ENCODE peak calls at places on chromosomes 6 and 20, in four cellular contexts. One of them, this sample, is unnamed.
A peak's percentile ranks its signal among the peaks of the same experiment; 100 is the strongest.

GRCh38 chr6:52739627-52740026 is 23.6 kb downstream of the GSTA2 start:
- DNase-seq in lung: no peak
- DNase-seq in transverse colon: no peak
- DNase-seq in kidney: no peak
- DNase-seq in this sample: no peak

GRCh38 chr6:116406678-116407345 is 36.1 kb downstream of the DSE start:
- DNase-seq in transverse colon: no peak
- DNase-seq in kidney: no peak
- DNase-seq in lung: no peak
- DNase-seq in this sample: no peak

GRCh38 chr6:112502348-112503130 is 155.4 kb downstream of the RFPL4B start:
- DNase-seq in kidney: no peak
- DNase-seq in transverse colon: no peak
- DNase-seq in lung: no peak
- DNase-seq in this sample: no peak

GRCh38 chr20:9493818-9494217 is 20.6 kb upstream of the LAMP5 start:
- DNase-seq in lung: no peak
- DNase-seq in transverse colon: no peak
- DNase-seq in kidney: no peak
- DNase-seq in this sample: no peak

GRCh38 chr6:81614292-81614691 is 138.2 kb downstream of the TENT5A start:
- DNase-seq in transverse colon: peak; percentile 26
- DNase-seq in kidney: no peak
- DNase-seq in lung: no peak
- DNase-seq in this sample: peak; percentile 64

GRCh38 chr20:34209111-34209510 is 32.1 kb upstream of the ASIP start:
- DNase-seq in kidney: peak; percentile 24
- DNase-seq in lung: no peak
- DNase-seq in transverse colon: no peak
- DNase-seq in this sample: no peak

GRCh38 chr6:1525364-1526038 is 84.2 kb upstream of the FOXC1 start:
- DNase-seq in transverse colon: no peak
- DNase-seq in lung: no peak
- DNase-seq in kidney: no peak
- DNase-seq in this sample: no peak

GRCh38 chr6:168062346-168063289 is 16.4 kb downstream of the FRMD1 start:
- DNase-seq in transverse colon: no peak
- DNase-seq in kidney: no peak
- DNase-seq in lung: no peak
- DNase-seq in this sample: no peak

GRCh38 chr6:101818056-101818455 is 424.5 kb downstream of the GRIK2 start:
- DNase-seq in transverse colon: no peak
- DNase-seq in lung: no peak
- DNase-seq in kidney: no peak
- DNase-seq in this sample: no peak

GRCh38 chr6:75268121-75268987 is 16.2 kb downstream of the TMEM30A start:
- DNase-seq in transverse colon: no peak
- DNase-seq in lung: no peak
- DNase-seq in kidney: no peak
- DNase-seq in this sample: no peak

GRCh38 chr20:46268131-46268611 is 40.1 kb downstream of the CDH22 start:
- DNase-seq in lung: no peak
- DNase-seq in kidney: no peak
- DNase-seq in transverse colon: no peak
- DNase-seq in this sample: no peak

GRCh38 chr20:13141541-13141940 is 79.5 kb upstream of the ISM1 start:
- DNase-seq in kidney: no peak
- DNase-seq in lung: no peak
- DNase-seq in transverse colon: no peak
- DNase-seq in this sample: no peak

GRCh38 chr6:113971786-113972185 is 838 bp upstream of the HDAC2 start:
- DNase-seq in lung: no peak
- DNase-seq in kidney: no peak
- DNase-seq in transverse colon: no peak
- DNase-seq in this sample: no peak

GRCh38 chr20:15703171-15703911 is 869.9 kb downstream of the KIF16B start:
- DNase-seq in kidney: no peak
- DNase-seq in transverse colon: no peak
- DNase-seq in lung: no peak
- DNase-seq in this sample: no peak

GRCh38 chr20:6178537-6178936 is 55.7 kb upstream of the FERMT1 start:
- DNase-seq in lung: no peak
- DNase-seq in transverse colon: no peak
- DNase-seq in kidney: no peak
- DNase-seq in this sample: peak; percentile 29

GRCh38 chr6:137297887-137298286 is 78.7 kb upstream of the IFNGR1 start:
- DNase-seq in transverse colon: peak; percentile 11
- DNase-seq in kidney: no peak
- DNase-seq in lung: no peak
- DNase-seq in this sample: no peak

GRCh38 chr6:127690588-127690987 is 113.6 kb downstream of the C6orf58 start:
- DNase-seq in transverse colon: no peak
- DNase-seq in kidney: no peak
- DNase-seq in lung: no peak
- DNase-seq in this sample: no peak

GRCh38 chr6:43943781-43944250 is 173.8 kb downstream of the VEGFA start:
- DNase-seq in transverse colon: no peak
- DNase-seq in lung: peak; percentile 56
- DNase-seq in kidney: no peak
- DNase-seq in this sample: no peak

GRCh38 chr20:25437153-25437581 is 29.7 kb downstream of the GINS1 start:
- DNase-seq in lung: no peak
- DNase-seq in kidney: no peak
- DNase-seq in transverse colon: no peak
- DNase-seq in this sample: no peak

GRCh38 chr20:10033905-10034304 is 882 bp upstream of the ANKEF1 start:
- DNase-seq in lung: no peak
- DNase-seq in kidney: no peak
- DNase-seq in transverse colon: no peak
- DNase-seq in this sample: no peak

GRCh38 chr6:5175635-5176034 is 85.1 kb downstream of the LYRM4 start:
- DNase-seq in kidney: no peak
- DNase-seq in lung: no peak
- DNase-seq in transverse colon: no peak
- DNase-seq in this sample: no peak

GRCh38 chr6:70270287-70271005 is 32.4 kb downstream of the COL9A1 start:
- DNase-seq in transverse colon: no peak
- DNase-seq in lung: no peak
- DNase-seq in kidney: no peak
- DNase-seq in this sample: no peak

GRCh38 chr20:59736366-59736765 is 132.0 kb downstream of the PHACTR3 start:
- DNase-seq in lung: no peak
- DNase-seq in kidney: no peak
- DNase-seq in transverse colon: no peak
- DNase-seq in this sample: no peak

GRCh38 chr20:40724566-40724965 is 35.5 kb upstream of the MAFB start:
- DNase-seq in transverse colon: no peak
- DNase-seq in kidney: no peak
- DNase-seq in lung: no peak
- DNase-seq in this sample: no peak

GRCh38 chr6:140360651-140361050 is 986.2 kb upstream of the CITED2 start:
- DNase-seq in kidney: no peak
- DNase-seq in transverse colon: no peak
- DNase-seq in lung: no peak
- DNase-seq in this sample: no peak

GRCh38 chr20:17647391-17648305 is 34.4 kb downstream of the RRBP1 start:
- DNase-seq in kidney: no peak
- DNase-seq in lung: no peak
- DNase-seq in transverse colon: no peak
- DNase-seq in this sample: peak; percentile 37

GRCh38 chr6:37576336-37576737 is 76.6 kb upstream of the CCDC167 start:
- DNase-seq in lung: no peak
- DNase-seq in kidney: no peak
- DNase-seq in transverse colon: no peak
- DNase-seq in this sample: no peak

GRCh38 chr6:37675606-37676005 is 22.1 kb downstream of the MDGA1 start:
- DNase-seq in transverse colon: no peak
- DNase-seq in lung: no peak
- DNase-seq in kidney: no peak
- DNase-seq in this sample: no peak

GRCh38 chr6:13522639-13523038 is 35.2 kb upstream of the GFOD1 start:
- DNase-seq in lung: no peak
- DNase-seq in kidney: no peak
- DNase-seq in transverse colon: no peak
- DNase-seq in this sample: no peak

GRCh38 chr6:26172496-26172958 is 85.3 kb downstream of the HFE start:
- DNase-seq in transverse colon: peak; percentile 49
- DNase-seq in kidney: no peak
- DNase-seq in lung: no peak
- DNase-seq in this sample: no peak

GRCh38 chr6:31037692-31038091 is 27.4 kb downstream of the MUC22 start:
- DNase-seq in kidney: no peak
- DNase-seq in lung: no peak
- DNase-seq in transverse colon: no peak
- DNase-seq in this sample: no peak

DNA sequence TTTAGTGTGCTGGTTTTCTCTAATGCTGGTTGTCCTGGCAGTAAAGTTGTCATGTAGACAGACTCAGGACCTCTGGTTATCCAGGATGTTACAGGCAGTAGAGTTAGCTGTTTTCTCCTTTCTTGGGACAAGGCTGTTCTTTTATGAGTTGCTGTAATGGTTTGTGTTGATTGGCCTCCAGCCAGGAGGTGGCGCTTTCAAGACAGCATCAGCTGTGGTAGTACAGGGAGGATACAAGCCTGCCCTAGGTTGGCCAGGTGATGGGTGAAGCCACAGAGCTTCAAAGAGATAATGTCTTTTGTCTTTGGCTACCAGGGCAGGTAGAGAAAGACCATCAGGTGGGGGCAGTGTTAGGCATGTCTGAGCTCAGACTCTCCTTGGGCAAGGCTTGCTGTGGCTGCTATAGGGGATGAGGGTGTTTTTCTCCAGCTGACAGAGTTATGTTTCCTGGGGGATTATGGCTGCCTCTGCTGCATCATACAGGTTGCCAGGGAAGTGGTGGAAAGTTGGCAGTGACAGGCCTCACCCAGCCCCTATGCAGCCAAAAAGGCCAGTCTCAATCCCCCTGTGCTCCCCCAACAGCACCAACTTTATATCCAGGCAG is 127.2 kb upstream of the TAB2 start:
- DNase-seq in lung: peak; percentile 44
- DNase-seq in transverse colon: peak; percentile 74
- DNase-seq in kidney: peak; percentile 70
- DNase-seq in this sample: peak; percentile 63
- TF ChIP-seq CTCF in lung: no peak
- TF ChIP-seq CTCF in transverse colon: no peak
- TF ChIP-seq CTCF in kidney: peak; percentile 24
- TF ChIP-seq CTCF in this sample: peak; percentile 9

GRCh38 chr6:3094815-3095214 is 23.7 kb upstream of the BPHL start:
- DNase-seq in kidney: no peak
- DNase-seq in transverse colon: no peak
- DNase-seq in lung: no peak
- DNase-seq in this sample: no peak

GRCh38 chr6:3088853-3089445 is 20.7 kb downstream of the RIPK1 start:
- DNase-seq in lung: no peak
- DNase-seq in kidney: no peak
- DNase-seq in transverse colon: no peak
- DNase-seq in this sample: no peak

GRCh38 chr6:3086282-3086946 is 18.1 kb downstream of the RIPK1 start:
- DNase-seq in lung: no peak
- DNase-seq in transverse colon: no peak
- DNase-seq in kidney: no peak
- DNase-seq in this sample: no peak

GRCh38 chr6:3088446-3088845 is 20.2 kb downstream of the RIPK1 start:
- DNase-seq in kidney: no peak
- DNase-seq in lung: no peak
- DNase-seq in transverse colon: no peak
- DNase-seq in this sample: no peak

GRCh38 chr6:3090013-3090412 is 21.7 kb downstream of the RIPK1 start:
- DNase-seq in transverse colon: no peak
- DNase-seq in lung: no peak
- DNase-seq in kidney: no peak
- DNase-seq in this sample: no peak
- H3K4me3 ChIP-seq in transverse colon: no peak overlapping the region
- H3K4me3 ChIP-seq in lung: no peak overlapping the region
- H3K4me3 ChIP-seq in kidney: no peak overlapping the region
- H3K4me3 ChIP-seq in this sample: no peak overlapping the region

DNA sequence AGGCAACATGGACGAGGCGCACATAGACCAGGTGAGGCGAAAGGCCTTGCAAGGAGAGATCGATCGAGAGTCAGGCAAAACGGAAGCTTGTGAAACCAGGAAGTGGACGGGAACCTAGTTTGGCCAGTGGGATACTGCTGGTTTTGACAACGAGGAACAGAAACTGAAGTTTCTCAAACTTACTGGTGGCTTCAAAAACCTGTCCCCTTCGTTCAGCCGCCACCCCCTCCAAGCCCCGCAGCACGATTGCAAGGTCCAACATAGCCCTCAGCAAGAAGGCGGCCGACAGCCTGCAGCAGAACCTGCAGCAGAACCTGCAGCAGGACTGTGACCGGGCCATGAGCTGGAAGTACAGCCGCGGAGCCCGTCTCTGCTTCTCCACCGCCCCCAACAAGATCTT is 238.0 kb downstream of the KHDC1L start:
- DNase-seq in transverse colon: no peak
- DNase-seq in lung: no peak
- DNase-seq in kidney: no peak
- DNase-seq in this sample: no peak
- H3K9me3 ChIP-seq in transverse colon: no peaks in the 10 kb centered on the region
- H3K9me3 ChIP-seq in lung: peaks cover 5% of the 10 kb centered on the region
- H3K9me3 ChIP-seq in kidney: no peaks in the 10 kb centered on the region
- H3K9me3 ChIP-seq in this sample: peaks cover 3% of the 10 kb centered on the region

GRCh38 chr6:11750682-11751081 is 27.9 kb downstream of the ADTRP start:
- DNase-seq in kidney: no peak
- DNase-seq in transverse colon: peak; percentile 70
- DNase-seq in lung: no peak
- DNase-seq in this sample: peak; percentile 68

GRCh38 chr6:11747021-11747420 is 31.6 kb downstream of the ADTRP start:
- DNase-seq in transverse colon: no peak
- DNase-seq in kidney: no peak
- DNase-seq in lung: no peak
- DNase-seq in this sample: no peak

GRCh38 chr6:11752350-11752749 is 26.3 kb downstream of the ADTRP start:
- DNase-seq in lung: no peak
- DNase-seq in kidney: no peak
- DNase-seq in transverse colon: no peak
- DNase-seq in this sample: no peak

GRCh38 chr6:11744753-11745152 is 33.9 kb downstream of the ADTRP start:
- DNase-seq in kidney: no peak
- DNase-seq in lung: peak; percentile 57
- DNase-seq in transverse colon: peak; percentile 62
- DNase-seq in this sample: peak; percentile 75

DNA sequence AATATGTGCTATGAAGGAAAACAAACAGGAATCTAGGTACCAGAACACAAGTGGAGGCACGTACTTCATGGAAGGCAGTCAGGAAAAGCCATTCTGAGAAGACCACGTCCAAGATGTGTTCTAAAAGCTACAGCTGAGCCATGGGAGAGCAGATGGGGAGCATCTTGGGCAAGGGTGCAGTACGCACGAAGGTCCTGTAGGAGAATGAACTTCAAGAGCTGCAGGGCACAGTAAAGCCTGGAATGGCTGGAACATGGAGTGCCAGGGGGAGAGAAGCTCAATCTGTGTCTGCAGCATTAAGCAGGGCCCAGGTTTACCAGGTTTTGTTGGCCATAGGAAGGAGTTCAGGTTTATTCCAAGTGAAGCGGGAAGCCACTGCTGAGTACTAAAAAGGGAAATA is 30.0 kb downstream of the ADTRP start:
- DNase-seq in lung: no peak
- DNase-seq in transverse colon: no peak
- DNase-seq in kidney: no peak
- DNase-seq in this sample: no peak
- TF ChIP-seq CTCF in lung: no peak
- TF ChIP-seq CTCF in transverse colon: no peak
- TF ChIP-seq CTCF in kidney: no peak
- TF ChIP-seq CTCF in this sample: no peak

GRCh38 chr6:147749331-147749730 is 240.8 kb downstream of the SAMD5 start:
- DNase-seq in lung: no peak
- DNase-seq in kidney: no peak
- DNase-seq in transverse colon: no peak
- DNase-seq in this sample: no peak
- H3K4me3 ChIP-seq in lung: no peak overlapping the region
- H3K4me3 ChIP-seq in kidney: no peak overlapping the region
- H3K4me3 ChIP-seq in transverse colon: no peak overlapping the region
- H3K4me3 ChIP-seq in this sample: no peak overlapping the region